ENCODE peak calls at places on chromosomes 6 and 20, in seven cellular contexts. One of them, this sample, is unnamed.

GRCh38 chr6:3838992-3839867 is 9.9 kb upstream of the FAM50B start:
- DNase-seq in SK-N-SH: no peak
- DNase-seq in HepG2: peak; percentile 95
- DNase-seq in GM12891: no peak
- DNase-seq in GM12878: no peak
- DNase-seq in H1: no peak
- DNase-seq in K562: no peak
- DNase-seq in this sample: no peak

GRCh38 chr6:71420693-71421328 is 132.2 kb downstream of the OGFRL1 start:
- DNase-seq in H1: peak; percentile 91
- DNase-seq in HepG2: no peak
- DNase-seq in GM12891: no peak
- DNase-seq in GM12878: no peak
- DNase-seq in K562: no peak
- DNase-seq in SK-N-SH: peak; percentile 92
- DNase-seq in this sample: peak; percentile 3

GRCh38 chr6:168385380-168385779 is 55.6 kb upstream of the SMOC2 start:
- DNase-seq in GM12878: no peak
- DNase-seq in SK-N-SH: no peak
- DNase-seq in GM12891: no peak
- DNase-seq in H1: no peak
- DNase-seq in K562: no peak
- DNase-seq in HepG2: no peak
- DNase-seq in this sample: no peak

GRCh38 chr20:3839328-3839727 is 7.3 kb upstream of the MAVS start:
- DNase-seq in K562: peak; percentile 53
- DNase-seq in GM12891: no peak
- DNase-seq in SK-N-SH: no peak
- DNase-seq in HepG2: no peak
- DNase-seq in H1: no peak
- DNase-seq in GM12878: no peak
- DNase-seq in this sample: no peak

GRCh38 chr6:138429731-138430130 is 25.7 kb downstream of the HEBP2 start:
- DNase-seq in GM12878: no peak
- DNase-seq in H1: no peak
- DNase-seq in K562: no peak
- DNase-seq in GM12891: no peak
- DNase-seq in HepG2: no peak
- DNase-seq in SK-N-SH: no peak
- DNase-seq in this sample: no peak

GRCh38 chr6:170117111-170117972 is 173.5 kb downstream of the DLL1 start:
- DNase-seq in GM12891: no peak
- DNase-seq in GM12878: no peak
- DNase-seq in SK-N-SH: no peak
- DNase-seq in HepG2: no peak
- DNase-seq in K562: no peak
- DNase-seq in H1: peak; percentile 35
- DNase-seq in this sample: no peak

GRCh38 chr6:4017847-4018193 is 61.1 kb downstream of the FAM217A start:
- DNase-seq in SK-N-SH: peak; percentile 58
- DNase-seq in K562: no peak
- DNase-seq in GM12878: no peak
- DNase-seq in HepG2: peak; percentile 51
- DNase-seq in GM12891: no peak
- DNase-seq in H1: no peak
- DNase-seq in this sample: no peak

GRCh38 chr6:128713461-128713860 is 169.5 kb upstream of the LAMA2 start:
- DNase-seq in H1: no peak
- DNase-seq in K562: no peak
- DNase-seq in HepG2: no peak
- DNase-seq in GM12891: no peak
- DNase-seq in SK-N-SH: peak; percentile 1
- DNase-seq in GM12878: no peak
- DNase-seq in this sample: no peak

GRCh38 chr6:160678744-160679401 is 14.8 kb upstream of the LPA start:
- DNase-seq in K562: no peak
- DNase-seq in GM12878: no peak
- DNase-seq in H1: no peak
- DNase-seq in GM12891: no peak
- DNase-seq in SK-N-SH: peak; percentile 13
- DNase-seq in HepG2: no peak
- DNase-seq in this sample: no peak

GRCh38 chr6:168035661-168036616 is 38.5 kb downstream of the KIF25 start:
- DNase-seq in GM12891: no peak
- DNase-seq in GM12878: no peak
- DNase-seq in HepG2: no peak
- DNase-seq in K562: peak; percentile 63
- DNase-seq in SK-N-SH: peak; percentile 59
- DNase-seq in H1: no peak
- DNase-seq in this sample: no peak

GRCh38 chr6:46954819-46955520 is 33.2 kb upstream of the ADGRF5 start:
- DNase-seq in H1: no peak
- DNase-seq in K562: no peak
- DNase-seq in SK-N-SH: no peak
- DNase-seq in GM12891: no peak
- DNase-seq in GM12878: no peak
- DNase-seq in HepG2: no peak
- DNase-seq in this sample: no peak

GRCh38 chr6:3306848-3307247 is 48.1 kb downstream of the PSMG4 start:
- DNase-seq in SK-N-SH: peak; percentile 51
- DNase-seq in K562: no peak
- DNase-seq in H1: no peak
- DNase-seq in HepG2: no peak
- DNase-seq in GM12891: no peak
- DNase-seq in GM12878: no peak
- DNase-seq in this sample: no peak

GRCh38 chr20:37821691-37822655 is 81.0 kb upstream of the VSTM2L start:
- DNase-seq in SK-N-SH: no peak
- DNase-seq in HepG2: no peak
- DNase-seq in H1: no peak
- DNase-seq in GM12878: no peak
- DNase-seq in GM12891: no peak
- DNase-seq in K562: no peak
- DNase-seq in this sample: no peak

GRCh38 chr6:16049178-16049577 is 79.7 kb upstream of the MYLIP start:
- DNase-seq in SK-N-SH: no peak
- DNase-seq in GM12891: no peak
- DNase-seq in HepG2: no peak
- DNase-seq in H1: no peak
- DNase-seq in K562: no peak
- DNase-seq in GM12878: no peak
- DNase-seq in this sample: no peak

GRCh38 chr20:50385733-50386640 is 124.2 kb upstream of the PTPN1 start:
- DNase-seq in H1: no peak
- DNase-seq in SK-N-SH: no peak
- DNase-seq in GM12878: no peak
- DNase-seq in K562: no peak
- DNase-seq in HepG2: no peak
- DNase-seq in GM12891: no peak
- DNase-seq in this sample: no peak

GRCh38 chr6:14882394-14883073 is 363.3 kb upstream of the JARID2 start:
- DNase-seq in GM12891: no peak
- DNase-seq in SK-N-SH: no peak
- DNase-seq in GM12878: no peak
- DNase-seq in K562: no peak
- DNase-seq in HepG2: no peak
- DNase-seq in H1: no peak
- DNase-seq in this sample: no peak
- TF ChIP-seq TAF1 in GM12891: no peak
- TF ChIP-seq TAF1 in SK-N-SH: no peak
- TF ChIP-seq TAF1 in GM12878: no peak
- TF ChIP-seq TAF1 in K562: no peak
- TF ChIP-seq TAF1 in HepG2: no peak
- TF ChIP-seq TAF1 in H1: no peak
- TF ChIP-seq TAF1 in this sample: no peak

DNA sequence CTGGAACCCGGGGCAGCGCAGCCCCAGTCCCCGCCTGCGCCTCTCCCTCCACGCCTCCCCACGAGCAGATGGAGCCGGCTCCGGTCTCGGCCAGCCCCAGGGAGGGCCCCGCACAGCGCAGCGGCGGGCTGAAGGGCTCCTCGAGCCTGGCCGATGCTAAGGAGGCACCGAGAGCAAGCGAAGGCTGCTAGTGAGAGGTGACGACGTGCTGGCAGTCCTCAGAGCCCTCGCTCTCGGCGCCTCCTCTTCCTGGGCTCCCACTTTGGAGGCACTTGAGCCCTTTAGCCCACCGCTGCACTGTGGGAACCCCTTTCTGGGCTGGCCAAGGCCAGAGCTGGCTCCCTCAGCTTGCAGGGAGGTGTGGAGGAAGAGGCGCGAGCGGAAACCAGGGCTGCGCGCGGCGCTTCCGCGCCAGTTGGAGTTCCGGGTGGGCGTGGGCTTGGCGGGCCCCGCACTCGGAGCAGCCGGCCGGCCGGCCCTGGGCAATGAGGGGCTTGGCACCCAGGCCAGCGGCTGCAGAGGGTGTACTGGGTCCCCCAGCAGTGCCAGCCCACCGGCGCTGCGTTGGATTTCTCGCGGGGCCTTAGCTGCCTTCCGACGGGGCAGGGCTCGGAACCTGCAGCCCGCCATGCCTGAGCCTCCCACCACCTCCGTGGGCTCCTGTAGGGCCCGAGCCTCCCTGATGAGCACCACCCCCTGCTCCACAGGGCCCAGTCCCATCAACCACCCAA is 2.5 kb upstream of the TMEM14C start:
- DNase-seq in GM12891: peak; percentile 37
- DNase-seq in HepG2: peak; percentile 24
- DNase-seq in K562: no peak
- DNase-seq in GM12878: no peak
- DNase-seq in SK-N-SH: peak; percentile 22
- DNase-seq in H1: no peak
- DNase-seq in this sample: peak; percentile 19
- TF ChIP-seq POLR2AphosphoS5 in GM12891: peak; percentile 37
- TF ChIP-seq POLR2AphosphoS5 in HepG2: peak; percentile 19
- TF ChIP-seq POLR2AphosphoS5 in K562: no peak
- TF ChIP-seq POLR2AphosphoS5 in GM12878: peak; percentile 46
- TF ChIP-seq POLR2AphosphoS5 in SK-N-SH: peak; percentile 14
- TF ChIP-seq POLR2AphosphoS5 in H1: no peak
- TF ChIP-seq POLR2AphosphoS5 in this sample: peak; percentile 34

GRCh38 chr20:2296545-2297351 is 947 bp downstream of the TGM3 start:
- DNase-seq in GM12891: no peak
- DNase-seq in GM12878: no peak
- DNase-seq in H1: no peak
- DNase-seq in HepG2: no peak
- DNase-seq in SK-N-SH: no peak
- DNase-seq in K562: no peak
- DNase-seq in this sample: no peak
- TF ChIP-seq TAF1 in GM12891: no peak
- TF ChIP-seq TAF1 in GM12878: no peak
- TF ChIP-seq TAF1 in H1: no peak
- TF ChIP-seq TAF1 in HepG2: no peak
- TF ChIP-seq TAF1 in SK-N-SH: no peak
- TF ChIP-seq TAF1 in K562: no peak
- TF ChIP-seq TAF1 in this sample: no peak

DNA sequence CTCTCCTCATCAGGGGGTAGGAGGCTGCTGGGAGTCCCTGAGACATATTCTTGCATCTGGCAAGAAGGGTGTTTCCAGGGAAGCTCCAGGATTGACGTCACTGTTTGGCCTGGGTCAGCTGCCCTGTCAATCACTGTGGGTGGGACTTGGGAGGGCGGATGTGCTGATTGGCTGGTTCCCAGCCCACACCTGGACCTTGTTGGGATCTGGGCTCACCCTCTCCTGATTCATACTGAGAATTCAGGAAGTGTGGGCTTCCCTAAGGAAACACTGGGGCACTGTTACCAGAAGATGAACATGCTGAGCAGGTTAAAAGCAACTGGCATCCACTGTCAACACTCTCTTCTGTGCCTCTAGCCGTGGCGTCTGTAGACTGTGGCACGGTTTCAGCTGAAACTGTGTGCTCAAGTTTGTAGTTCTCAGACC is 36.5 kb downstream of the CDH26 start:
- DNase-seq in H1: peak; percentile 86
- DNase-seq in GM12878: no peak
- DNase-seq in GM12891: no peak
- DNase-seq in SK-N-SH: no peak
- DNase-seq in K562: peak; percentile 38
- DNase-seq in HepG2: no peak
- DNase-seq in this sample: no peak
- TF ChIP-seq POLR2AphosphoS5 in H1: no peak
- TF ChIP-seq POLR2AphosphoS5 in GM12878: no peak
- TF ChIP-seq POLR2AphosphoS5 in GM12891: no peak
- TF ChIP-seq POLR2AphosphoS5 in SK-N-SH: no peak
- TF ChIP-seq POLR2AphosphoS5 in K562: no peak
- TF ChIP-seq POLR2AphosphoS5 in HepG2: no peak
- TF ChIP-seq POLR2AphosphoS5 in this sample: no peak

GRCh38 chr6:118651282-118652050 is at the start of gene CEP85L:
- DNase-seq in K562: peak; percentile 96
- DNase-seq in SK-N-SH: peak; percentile 97
- DNase-seq in GM12878: peak; percentile 34
- DNase-seq in HepG2: peak; percentile 81
- DNase-seq in GM12891: peak; percentile 80
- DNase-seq in H1: peak; percentile 87
- DNase-seq in this sample: peak; percentile 84

GRCh38 chr6:118652051-118652699 is 784 bp upstream of the CEP85L start:
- DNase-seq in GM12878: no peak
- DNase-seq in GM12891: no peak
- DNase-seq in K562: no peak
- DNase-seq in HepG2: no peak
- DNase-seq in SK-N-SH: no peak
- DNase-seq in H1: peak; percentile 51
- DNase-seq in this sample: no peak

GRCh38 chr6:118649918-118650499 is 1.4 kb downstream of the CEP85L start:
- DNase-seq in GM12878: no peak
- DNase-seq in H1: no peak
- DNase-seq in GM12891: no peak
- DNase-seq in HepG2: no peak
- DNase-seq in K562: no peak
- DNase-seq in SK-N-SH: no peak
- DNase-seq in this sample: no peak

GRCh38 chr6:118648866-118649554 is 2.4 kb downstream of the CEP85L start:
- DNase-seq in GM12878: no peak
- DNase-seq in HepG2: no peak
- DNase-seq in GM12891: no peak
- DNase-seq in SK-N-SH: no peak
- DNase-seq in H1: no peak
- DNase-seq in K562: no peak
- DNase-seq in this sample: no peak

GRCh38 chr6:118650500-118651281 is 700 bp downstream of the CEP85L start:
- DNase-seq in SK-N-SH: peak; percentile 77
- DNase-seq in GM12891: peak; percentile 42
- DNase-seq in HepG2: no peak
- DNase-seq in H1: peak; percentile 73
- DNase-seq in K562: peak; percentile 55
- DNase-seq in GM12878: no peak
- DNase-seq in this sample: peak; percentile 30
- TF ChIP-seq TAF1 in SK-N-SH: peak; percentile 10
- TF ChIP-seq TAF1 in GM12891: no peak
- TF ChIP-seq TAF1 in HepG2: no peak
- TF ChIP-seq TAF1 in H1: peak; percentile 45
- TF ChIP-seq TAF1 in K562: no peak
- TF ChIP-seq TAF1 in GM12878: no peak
- TF ChIP-seq TAF1 in this sample: no peak

This sample was measured in GM12892.